ENCODE peak calls at places on chromosome 1, in four cellular contexts. H is ovary, Q is dorsolateral prefrontal cortex, L is AG04450. P is an unnamed sample. For H3K27me3, the result is how much of the 10 kb centered on the place peaks cover.

GRCh38 chr1:74673351-74674111 is at the start of gene ERICH3:
- DNase-seq in H (no peak), Q (peak), L (no peak), P (no peak)

GRCh38 chr1:160868141-160868540 is 5.5 kb upstream of the CD244 start:
- DNase-seq in Q (no peak), L (no peak), H (no peak), P (no peak)

GRCh38 chr1:42136466-42136865 is 16.7 kb upstream of the GUCA2B start:
- DNase-seq in Q (no peak), H (no peak), L (no peak), P (no peak)

GRCh38 chr1:21335750-21336168 is 45.5 kb upstream of the ECE1 start:
- DNase-seq in L (no peak), H (no peak), Q (no peak), P (no peak)

GRCh38 chr1:183885142-183885735 is 80.3 kb downstream of the RGL1 start:
- DNase-seq in H (no peak), L (no peak), Q (no peak), P (no peak)

GRCh38 chr1:201731142-201731541 is 97.8 kb upstream of the IPO9 start:
- DNase-seq in H (no peak), Q (peak), L (no peak), P (no peak)

GRCh38 chr1:198647055-198647454 is 8.2 kb downstream of the PTPRC start:
- DNase-seq in H (no peak), Q (no peak), L (no peak), P (no peak)

GRCh38 chr1:172551279-172551678 is 18.3 kb downstream of the SUCO start:
- DNase-seq in H (no peak), Q (no peak), L (no peak), P (no peak)

GRCh38 chr1:194731025-194731424 is 1544.6 kb upstream of the B3GALT2 start:
- DNase-seq in H (no peak), Q (no peak), L (no peak), P (no peak)

GRCh38 chr1:221724931-221725605 is 16.8 kb downstream of the DUSP10 start:
- DNase-seq in L (no peak), H (no peak), Q (no peak), P (no peak)

GRCh38 chr1:171081220-171081993 is 9.3 kb upstream of the FMO3 start:
- DNase-seq in Q (no peak), H (no peak), L (peak), P (no peak)

GRCh38 chr1:223639333-223639749 is 26.2 kb downstream of the CAPN8 start:
- DNase-seq in Q (no peak), L (no peak), H (no peak), P (no peak)

GRCh38 chr1:199157494-199157893 is 518.7 kb downstream of the PTPRC start:
- DNase-seq in Q (no peak), H (no peak), L (no peak), P (peak)

GRCh38 chr1:209398330-209398991 is 185.1 kb upstream of the CAMK1G start:
- DNase-seq in H (no peak), L (peak), Q (no peak), P (peak)

GRCh38 chr1:13965770-13966398 is 265.9 kb downstream of the PRDM2 start:
- DNase-seq in Q (peak), H (peak), L (no peak), P (no peak)
- TF ChIP-seq CTCF in Q (peak), H (peak), L (peak), P (peak)

GRCh38 chr1:45501502-45501859 is 1.4 kb downstream of the MMACHC start:
- DNase-seq in H (no peak), L (no peak), Q (no peak), P (no peak)
- H3K4me3 ChIP-seq in H (no peak), L (no peak), Q (peak), P (no peak)

GRCh38 chr1:109468903-109469302 is 2.6 kb downstream of the SYPL2 start:
- DNase-seq in H (no peak), L (no peak), Q (no peak), P (no peak)
- H3K27me3 ChIP-seq in H (under half), L (half or more), Q (under half), P (under half)

DNA sequence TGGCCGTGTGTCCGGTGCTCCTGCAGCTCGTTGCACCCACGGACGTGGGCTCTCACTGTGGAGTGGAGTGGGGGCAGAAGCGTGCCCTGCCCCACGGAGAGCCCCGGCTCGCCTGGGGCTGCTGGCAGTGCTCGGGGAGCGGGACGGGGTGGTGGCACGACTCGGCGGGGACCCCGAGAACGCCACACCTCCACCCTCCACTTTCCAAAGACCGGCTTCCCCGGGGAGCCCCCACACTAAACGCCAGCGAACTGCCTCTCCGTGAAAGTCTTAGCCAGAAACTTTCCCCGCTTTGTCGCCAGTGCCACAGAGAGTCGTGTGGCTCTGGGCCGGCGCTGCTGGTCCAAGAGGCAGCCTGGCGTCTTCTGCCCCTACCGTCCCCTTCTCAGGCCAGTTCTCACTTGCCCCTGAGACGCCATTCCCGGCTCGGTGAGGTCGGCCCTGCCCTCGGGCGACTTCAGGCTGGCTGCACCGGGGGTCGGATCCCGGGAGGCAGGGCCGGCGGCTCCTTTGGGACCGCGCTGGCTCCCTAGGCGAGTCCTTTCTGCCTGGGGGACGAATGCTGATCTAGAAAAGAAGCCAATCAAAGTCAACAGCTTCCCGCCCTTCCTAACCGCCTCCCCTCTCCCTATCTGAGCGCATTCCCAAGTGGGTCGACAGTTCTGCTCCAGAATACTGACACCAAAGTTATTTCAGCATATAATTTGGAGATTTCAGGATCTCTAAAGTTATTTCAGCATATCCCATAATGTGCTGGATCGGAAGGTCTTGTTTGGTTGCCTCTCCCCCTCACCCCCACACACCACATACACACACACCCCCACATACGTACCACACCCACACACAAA is 2.6 kb upstream of the SAMD13 start:
- DNase-seq in Q (peak), H (no peak), L (no peak), P (no peak)
- TF ChIP-seq CTCF in Q (no peak), H (no peak), L (no peak), P (no peak)